ENCODE peak calls at places on chromosomes 7 and 10, in nine cellular contexts. One of them, this sample, is unnamed.

GRCh38 chr7:36280840-36281812 is 108.5 kb upstream of the ANLN start:
- DNase-seq in neural crest cell: no peak
- DNase-seq in upper lobe of left lung: peak
- DNase-seq in stimulated activated CD4-positive, alpha-beta T cell treated with anti-CD3 and anti-CD28 coated beads, Interleukin-1b, Interleukin-23, amount 100 ng/mL, for 24 hours: no peak
- DNase-seq in activated CD8-positive, alpha-beta memory T cell treated with anti-CD3 and anti-CD28 coated beads, Interleukin-2, amount 50 U/mL, for 48 hours: no peak
- DNase-seq in endothelial cell of umbilical vein: peak
- DNase-seq in naive B cell: no peak
- DNase-seq in PC-3: peak
- DNase-seq in DND-41: no peak
- DNase-seq in this sample: peak

GRCh38 chr10:13791483-13791882 is 204.7 kb downstream of the PRPF18 start:
- DNase-seq in activated CD8-positive, alpha-beta memory T cell treated with anti-CD3 and anti-CD28 coated beads, Interleukin-2, amount 50 U/mL, for 48 hours: no peak
- DNase-seq in upper lobe of left lung: no peak
- DNase-seq in endothelial cell of umbilical vein: no peak
- DNase-seq in PC-3: no peak
- DNase-seq in neural crest cell: no peak
- DNase-seq in stimulated activated CD4-positive, alpha-beta T cell treated with anti-CD3 and anti-CD28 coated beads, Interleukin-1b, Interleukin-23, amount 100 ng/mL, for 24 hours: no peak
- DNase-seq in naive B cell: no peak
- DNase-seq in DND-41: no peak
- DNase-seq in this sample: no peak

GRCh38 chr10:5575144-5575481 is 50.4 kb downstream of the CALML3 start:
- DNase-seq in PC-3: no peak
- DNase-seq in DND-41: no peak
- DNase-seq in naive B cell: no peak
- DNase-seq in upper lobe of left lung: no peak
- DNase-seq in neural crest cell: no peak
- DNase-seq in activated CD8-positive, alpha-beta memory T cell treated with anti-CD3 and anti-CD28 coated beads, Interleukin-2, amount 50 U/mL, for 48 hours: no peak
- DNase-seq in endothelial cell of umbilical vein: no peak
- DNase-seq in stimulated activated CD4-positive, alpha-beta T cell treated with anti-CD3 and anti-CD28 coated beads, Interleukin-1b, Interleukin-23, amount 100 ng/mL, for 24 hours: no peak
- DNase-seq in this sample: peak

GRCh38 chr7:134546903-134547737 is 1.8 kb upstream of the AKR1B15 start:
- DNase-seq in endothelial cell of umbilical vein: peak
- DNase-seq in PC-3: peak
- DNase-seq in DND-41: peak
- DNase-seq in stimulated activated CD4-positive, alpha-beta T cell treated with anti-CD3 and anti-CD28 coated beads, Interleukin-1b, Interleukin-23, amount 100 ng/mL, for 24 hours: peak
- DNase-seq in activated CD8-positive, alpha-beta memory T cell treated with anti-CD3 and anti-CD28 coated beads, Interleukin-2, amount 50 U/mL, for 48 hours: peak
- DNase-seq in neural crest cell: peak
- DNase-seq in naive B cell: peak
- DNase-seq in upper lobe of left lung: no peak
- DNase-seq in this sample: peak

GRCh38 chr7:121398246-121398645 is 2.1 kb upstream of the FAM3C start:
- DNase-seq in activated CD8-positive, alpha-beta memory T cell treated with anti-CD3 and anti-CD28 coated beads, Interleukin-2, amount 50 U/mL, for 48 hours: no peak
- DNase-seq in PC-3: peak
- DNase-seq in neural crest cell: no peak
- DNase-seq in DND-41: no peak
- DNase-seq in stimulated activated CD4-positive, alpha-beta T cell treated with anti-CD3 and anti-CD28 coated beads, Interleukin-1b, Interleukin-23, amount 100 ng/mL, for 24 hours: no peak
- DNase-seq in endothelial cell of umbilical vein: no peak
- DNase-seq in upper lobe of left lung: no peak
- DNase-seq in naive B cell: no peak
- DNase-seq in this sample: peak

GRCh38 chr7:137886706-137887105 is 39.9 kb upstream of the DGKI start:
- DNase-seq in neural crest cell: no peak
- DNase-seq in activated CD8-positive, alpha-beta memory T cell treated with anti-CD3 and anti-CD28 coated beads, Interleukin-2, amount 50 U/mL, for 48 hours: no peak
- DNase-seq in upper lobe of left lung: no peak
- DNase-seq in endothelial cell of umbilical vein: no peak
- DNase-seq in PC-3: no peak
- DNase-seq in stimulated activated CD4-positive, alpha-beta T cell treated with anti-CD3 and anti-CD28 coated beads, Interleukin-1b, Interleukin-23, amount 100 ng/mL, for 24 hours: no peak
- DNase-seq in DND-41: no peak
- DNase-seq in naive B cell: no peak
- DNase-seq in this sample: no peak

GRCh38 chr7:77456711-77457110 is 40.6 kb upstream of the GSAP start:
- DNase-seq in DND-41: no peak
- DNase-seq in activated CD8-positive, alpha-beta memory T cell treated with anti-CD3 and anti-CD28 coated beads, Interleukin-2, amount 50 U/mL, for 48 hours: no peak
- DNase-seq in neural crest cell: no peak
- DNase-seq in upper lobe of left lung: no peak
- DNase-seq in naive B cell: no peak
- DNase-seq in stimulated activated CD4-positive, alpha-beta T cell treated with anti-CD3 and anti-CD28 coated beads, Interleukin-1b, Interleukin-23, amount 100 ng/mL, for 24 hours: no peak
- DNase-seq in endothelial cell of umbilical vein: peak
- DNase-seq in PC-3: peak
- DNase-seq in this sample: no peak

GRCh38 chr10:3096149-3096548 is 28.8 kb downstream of the PFKP start:
- DNase-seq in neural crest cell: no peak
- DNase-seq in PC-3: peak
- DNase-seq in naive B cell: no peak
- DNase-seq in stimulated activated CD4-positive, alpha-beta T cell treated with anti-CD3 and anti-CD28 coated beads, Interleukin-1b, Interleukin-23, amount 100 ng/mL, for 24 hours: no peak
- DNase-seq in endothelial cell of umbilical vein: no peak
- DNase-seq in activated CD8-positive, alpha-beta memory T cell treated with anti-CD3 and anti-CD28 coated beads, Interleukin-2, amount 50 U/mL, for 48 hours: no peak
- DNase-seq in upper lobe of left lung: no peak
- DNase-seq in DND-41: no peak
- DNase-seq in this sample: no peak

GRCh38 chr10:125231116-125231812 is 70.9 kb upstream of the CTBP2 start:
- DNase-seq in endothelial cell of umbilical vein: no peak
- DNase-seq in neural crest cell: no peak
- DNase-seq in stimulated activated CD4-positive, alpha-beta T cell treated with anti-CD3 and anti-CD28 coated beads, Interleukin-1b, Interleukin-23, amount 100 ng/mL, for 24 hours: no peak
- DNase-seq in upper lobe of left lung: no peak
- DNase-seq in PC-3: peak
- DNase-seq in activated CD8-positive, alpha-beta memory T cell treated with anti-CD3 and anti-CD28 coated beads, Interleukin-2, amount 50 U/mL, for 48 hours: no peak
- DNase-seq in naive B cell: no peak
- DNase-seq in DND-41: no peak
- DNase-seq in this sample: peak

GRCh38 chr10:55305281-55305680 is 504.2 kb upstream of the PCDH15 start:
- DNase-seq in upper lobe of left lung: no peak
- DNase-seq in endothelial cell of umbilical vein: no peak
- DNase-seq in PC-3: no peak
- DNase-seq in stimulated activated CD4-positive, alpha-beta T cell treated with anti-CD3 and anti-CD28 coated beads, Interleukin-1b, Interleukin-23, amount 100 ng/mL, for 24 hours: no peak
- DNase-seq in naive B cell: no peak
- DNase-seq in activated CD8-positive, alpha-beta memory T cell treated with anti-CD3 and anti-CD28 coated beads, Interleukin-2, amount 50 U/mL, for 48 hours: no peak
- DNase-seq in neural crest cell: no peak
- DNase-seq in DND-41: no peak
- DNase-seq in this sample: peak